ENCODE peak calls at places on chromosomes 3 and 15, in eight cellular contexts. One of them, this sample, is unnamed.

GRCh38 chr15:43912991-43913927 is 86.5 kb downstream of the WDR76 start:
- DNase-seq in GM04504: peak
- DNase-seq in ovary: no peak
- DNase-seq in A549: peak
- DNase-seq in posterior cingulate gyrus: no peak
- DNase-seq in stimulated activated CD8-positive, alpha-beta memory T cell treated with anti-CD3 and anti-CD28 coated beads, Interleukin-4, amount 100 ng/mL, for 48 hours: no peak
- DNase-seq in RWPE1: peak
- DNase-seq in non-pigmented ciliary epithelial cell: peak
- DNase-seq in this sample: peak

GRCh38 chr3:48980295-48980694 is 9.7 kb upstream of the P4HTM start:
- DNase-seq in stimulated activated CD8-positive, alpha-beta memory T cell treated with anti-CD3 and anti-CD28 coated beads, Interleukin-4, amount 100 ng/mL, for 48 hours: no peak
- DNase-seq in GM04504: no peak
- DNase-seq in non-pigmented ciliary epithelial cell: no peak
- DNase-seq in ovary: no peak
- DNase-seq in A549: no peak
- DNase-seq in posterior cingulate gyrus: no peak
- DNase-seq in RWPE1: no peak
- DNase-seq in this sample: no peak

GRCh38 chr3:119976214-119976613 is 118.0 kb downstream of the GSK3B start:
- DNase-seq in non-pigmented ciliary epithelial cell: no peak
- DNase-seq in posterior cingulate gyrus: no peak
- DNase-seq in ovary: no peak
- DNase-seq in RWPE1: peak
- DNase-seq in A549: no peak
- DNase-seq in GM04504: no peak
- DNase-seq in stimulated activated CD8-positive, alpha-beta memory T cell treated with anti-CD3 and anti-CD28 coated beads, Interleukin-4, amount 100 ng/mL, for 48 hours: no peak
- DNase-seq in this sample: no peak

GRCh38 chr3:20751299-20751698 is 565.3 kb upstream of the SGO1 start:
- DNase-seq in RWPE1: no peak
- DNase-seq in stimulated activated CD8-positive, alpha-beta memory T cell treated with anti-CD3 and anti-CD28 coated beads, Interleukin-4, amount 100 ng/mL, for 48 hours: no peak
- DNase-seq in ovary: no peak
- DNase-seq in A549: no peak
- DNase-seq in GM04504: no peak
- DNase-seq in posterior cingulate gyrus: no peak
- DNase-seq in non-pigmented ciliary epithelial cell: no peak
- DNase-seq in this sample: no peak

GRCh38 chr3:69425249-69425648 is 39.4 kb upstream of the FRMD4B start:
- DNase-seq in posterior cingulate gyrus: no peak
- DNase-seq in ovary: no peak
- DNase-seq in RWPE1: no peak
- DNase-seq in non-pigmented ciliary epithelial cell: no peak
- DNase-seq in A549: peak
- DNase-seq in GM04504: no peak
- DNase-seq in stimulated activated CD8-positive, alpha-beta memory T cell treated with anti-CD3 and anti-CD28 coated beads, Interleukin-4, amount 100 ng/mL, for 48 hours: no peak
- DNase-seq in this sample: peak

GRCh38 chr3:178195824-178196223 is 340.4 kb upstream of the KCNMB2 start:
- DNase-seq in GM04504: peak
- DNase-seq in posterior cingulate gyrus: no peak
- DNase-seq in RWPE1: no peak
- DNase-seq in stimulated activated CD8-positive, alpha-beta memory T cell treated with anti-CD3 and anti-CD28 coated beads, Interleukin-4, amount 100 ng/mL, for 48 hours: no peak
- DNase-seq in non-pigmented ciliary epithelial cell: no peak
- DNase-seq in A549: no peak
- DNase-seq in ovary: no peak
- DNase-seq in this sample: no peak

GRCh38 chr15:65374831-65375401 is 2.9 kb downstream of the IGDCC3 start:
- DNase-seq in stimulated activated CD8-positive, alpha-beta memory T cell treated with anti-CD3 and anti-CD28 coated beads, Interleukin-4, amount 100 ng/mL, for 48 hours: no peak
- DNase-seq in posterior cingulate gyrus: peak
- DNase-seq in GM04504: no peak
- DNase-seq in ovary: no peak
- DNase-seq in non-pigmented ciliary epithelial cell: no peak
- DNase-seq in RWPE1: no peak
- DNase-seq in A549: no peak
- DNase-seq in this sample: no peak

GRCh38 chr15:32677238-32677750 is 35.8 kb downstream of the SCG5 start:
- DNase-seq in GM04504: no peak
- DNase-seq in posterior cingulate gyrus: no peak
- DNase-seq in RWPE1: no peak
- DNase-seq in ovary: no peak
- DNase-seq in non-pigmented ciliary epithelial cell: no peak
- DNase-seq in stimulated activated CD8-positive, alpha-beta memory T cell treated with anti-CD3 and anti-CD28 coated beads, Interleukin-4, amount 100 ng/mL, for 48 hours: no peak
- DNase-seq in A549: peak
- DNase-seq in this sample: no peak

GRCh38 chr3:2198880-2199279 is 100.2 kb downstream of the CNTN4 start:
- DNase-seq in posterior cingulate gyrus: no peak
- DNase-seq in A549: no peak
- DNase-seq in non-pigmented ciliary epithelial cell: no peak
- DNase-seq in ovary: no peak
- DNase-seq in GM04504: no peak
- DNase-seq in stimulated activated CD8-positive, alpha-beta memory T cell treated with anti-CD3 and anti-CD28 coated beads, Interleukin-4, amount 100 ng/mL, for 48 hours: no peak
- DNase-seq in RWPE1: no peak
- DNase-seq in this sample: no peak

GRCh38 chr3:64009528-64009927 is 13.8 kb downstream of the PSMD6 start:
- DNase-seq in stimulated activated CD8-positive, alpha-beta memory T cell treated with anti-CD3 and anti-CD28 coated beads, Interleukin-4, amount 100 ng/mL, for 48 hours: no peak
- DNase-seq in RWPE1: no peak
- DNase-seq in A549: no peak
- DNase-seq in non-pigmented ciliary epithelial cell: no peak
- DNase-seq in posterior cingulate gyrus: no peak
- DNase-seq in GM04504: no peak
- DNase-seq in ovary: no peak
- DNase-seq in this sample: no peak

GRCh38 chr3:25432191-25432720 is 4.2 kb downstream of the RARB start:
- DNase-seq in A549: no peak
- DNase-seq in RWPE1: no peak
- DNase-seq in non-pigmented ciliary epithelial cell: no peak
- DNase-seq in ovary: no peak
- DNase-seq in stimulated activated CD8-positive, alpha-beta memory T cell treated with anti-CD3 and anti-CD28 coated beads, Interleukin-4, amount 100 ng/mL, for 48 hours: no peak
- DNase-seq in GM04504: no peak
- DNase-seq in posterior cingulate gyrus: no peak
- DNase-seq in this sample: no peak

GRCh38 chr3:13865106-13865505 is 14.8 kb downstream of the WNT7A start:
- DNase-seq in posterior cingulate gyrus: no peak
- DNase-seq in GM04504: no peak
- DNase-seq in RWPE1: no peak
- DNase-seq in ovary: no peak
- DNase-seq in stimulated activated CD8-positive, alpha-beta memory T cell treated with anti-CD3 and anti-CD28 coated beads, Interleukin-4, amount 100 ng/mL, for 48 hours: no peak
- DNase-seq in non-pigmented ciliary epithelial cell: no peak
- DNase-seq in A549: no peak
- DNase-seq in this sample: no peak

GRCh38 chr15:66472176-66472999 is 25.2 kb downstream of the SNAPC5 start:
- DNase-seq in ovary: no peak
- DNase-seq in GM04504: peak
- DNase-seq in posterior cingulate gyrus: no peak
- DNase-seq in stimulated activated CD8-positive, alpha-beta memory T cell treated with anti-CD3 and anti-CD28 coated beads, Interleukin-4, amount 100 ng/mL, for 48 hours: peak
- DNase-seq in RWPE1: no peak
- DNase-seq in A549: no peak
- DNase-seq in non-pigmented ciliary epithelial cell: no peak
- DNase-seq in this sample: no peak

GRCh38 chr3:122513386-122514122 is 1.2 kb downstream of the KPNA1 start:
- DNase-seq in ovary: no peak
- DNase-seq in A549: no peak
- DNase-seq in stimulated activated CD8-positive, alpha-beta memory T cell treated with anti-CD3 and anti-CD28 coated beads, Interleukin-4, amount 100 ng/mL, for 48 hours: no peak
- DNase-seq in non-pigmented ciliary epithelial cell: peak
- DNase-seq in posterior cingulate gyrus: no peak
- DNase-seq in GM04504: no peak
- DNase-seq in RWPE1: no peak
- DNase-seq in this sample: no peak

GRCh38 chr3:174387736-174388135 is 471.4 kb upstream of the NAALADL2 start:
- DNase-seq in stimulated activated CD8-positive, alpha-beta memory T cell treated with anti-CD3 and anti-CD28 coated beads, Interleukin-4, amount 100 ng/mL, for 48 hours: no peak
- DNase-seq in RWPE1: no peak
- DNase-seq in non-pigmented ciliary epithelial cell: no peak
- DNase-seq in A549: no peak
- DNase-seq in posterior cingulate gyrus: no peak
- DNase-seq in GM04504: no peak
- DNase-seq in ovary: no peak
- DNase-seq in this sample: no peak

GRCh38 chr3:13167829-13168228 is 94.6 kb upstream of the IQSEC1 start:
- DNase-seq in stimulated activated CD8-positive, alpha-beta memory T cell treated with anti-CD3 and anti-CD28 coated beads, Interleukin-4, amount 100 ng/mL, for 48 hours: no peak
- DNase-seq in ovary: no peak
- DNase-seq in A549: no peak
- DNase-seq in posterior cingulate gyrus: no peak
- DNase-seq in RWPE1: no peak
- DNase-seq in GM04504: no peak
- DNase-seq in non-pigmented ciliary epithelial cell: no peak
- DNase-seq in this sample: no peak

GRCh38 chr3:168049366-168049974 is 46.3 kb downstream of the GOLIM4 start:
- DNase-seq in posterior cingulate gyrus: no peak
- DNase-seq in GM04504: no peak
- DNase-seq in RWPE1: no peak
- DNase-seq in non-pigmented ciliary epithelial cell: no peak
- DNase-seq in A549: no peak
- DNase-seq in ovary: no peak
- DNase-seq in stimulated activated CD8-positive, alpha-beta memory T cell treated with anti-CD3 and anti-CD28 coated beads, Interleukin-4, amount 100 ng/mL, for 48 hours: no peak
- DNase-seq in this sample: no peak

GRCh38 chr3:128320551-128321340 is 145.9 kb downstream of the DNAJB8 start:
- DNase-seq in A549: no peak
- DNase-seq in posterior cingulate gyrus: no peak
- DNase-seq in ovary: no peak
- DNase-seq in RWPE1: no peak
- DNase-seq in non-pigmented ciliary epithelial cell: no peak
- DNase-seq in stimulated activated CD8-positive, alpha-beta memory T cell treated with anti-CD3 and anti-CD28 coated beads, Interleukin-4, amount 100 ng/mL, for 48 hours: no peak
- DNase-seq in GM04504: no peak
- DNase-seq in this sample: no peak

GRCh38 chr15:101006931-101007687 is 88.0 kb downstream of the LRRK1 start:
- DNase-seq in stimulated activated CD8-positive, alpha-beta memory T cell treated with anti-CD3 and anti-CD28 coated beads, Interleukin-4, amount 100 ng/mL, for 48 hours: peak
- DNase-seq in A549: peak
- DNase-seq in posterior cingulate gyrus: peak
- DNase-seq in non-pigmented ciliary epithelial cell: peak
- DNase-seq in RWPE1: peak
- DNase-seq in GM04504: peak
- DNase-seq in ovary: peak
- DNase-seq in this sample: peak

GRCh38 chr3:78035020-78035660 is 995.2 kb downstream of the ROBO2 start:
- DNase-seq in A549: no peak
- DNase-seq in non-pigmented ciliary epithelial cell: no peak
- DNase-seq in ovary: no peak
- DNase-seq in GM04504: no peak
- DNase-seq in stimulated activated CD8-positive, alpha-beta memory T cell treated with anti-CD3 and anti-CD28 coated beads, Interleukin-4, amount 100 ng/mL, for 48 hours: no peak
- DNase-seq in posterior cingulate gyrus: no peak
- DNase-seq in RWPE1: no peak
- DNase-seq in this sample: no peak